ENCODE peak calls at places on chromosomes 2 and 18, in six cellular contexts. One of them, this sample, is unnamed.

GRCh38 chr2:82789886-82790276 is 1669.2 kb downstream of the SUCLG1 start:
- DNase-seq in NAMALWA: no peak
- DNase-seq in NCI-H748 treated with DMSO at 0.1 percent for 48 hours: no peak
- DNase-seq in frontal cortex: no peak
- DNase-seq in upper lobe of right lung: no peak
- DNase-seq in anterior cingulate cortex: no peak
- DNase-seq in this sample: no peak

GRCh38 chr18:58402951-58403702 is 225.8 kb downstream of the ALPK2 start:
- DNase-seq in frontal cortex: no peak
- DNase-seq in NAMALWA: no peak
- DNase-seq in upper lobe of right lung: no peak
- DNase-seq in anterior cingulate cortex: no peak
- DNase-seq in NCI-H748 treated with DMSO at 0.1 percent for 48 hours: no peak
- DNase-seq in this sample: no peak

GRCh38 chr2:146203232-146203631 is 1641.6 kb upstream of the ACVR2A start:
- DNase-seq in upper lobe of right lung: no peak
- DNase-seq in anterior cingulate cortex: no peak
- DNase-seq in NAMALWA: no peak
- DNase-seq in frontal cortex: no peak
- DNase-seq in NCI-H748 treated with DMSO at 0.1 percent for 48 hours: no peak
- DNase-seq in this sample: no peak

GRCh38 chr2:121294881-121295840 is 10.2 kb upstream of the TFCP2L1 start:
- DNase-seq in frontal cortex: no peak
- DNase-seq in anterior cingulate cortex: no peak
- DNase-seq in upper lobe of right lung: no peak
- DNase-seq in NCI-H748 treated with DMSO at 0.1 percent for 48 hours: no peak
- DNase-seq in NAMALWA: no peak
- DNase-seq in this sample: no peak

GRCh38 chr2:171159326-171160118 is 1.2 kb downstream of the TLK1 start:
- DNase-seq in upper lobe of right lung: no peak
- DNase-seq in NCI-H748 treated with DMSO at 0.1 percent for 48 hours: peak
- DNase-seq in anterior cingulate cortex: peak
- DNase-seq in NAMALWA: peak
- DNase-seq in frontal cortex: peak
- DNase-seq in this sample: peak

GRCh38 chr2:64454316-64455030 is 511 bp downstream of the LGALSL start:
- DNase-seq in anterior cingulate cortex: peak
- DNase-seq in NCI-H748 treated with DMSO at 0.1 percent for 48 hours: no peak
- DNase-seq in NAMALWA: peak
- DNase-seq in upper lobe of right lung: peak
- DNase-seq in frontal cortex: peak
- DNase-seq in this sample: peak

GRCh38 chr2:192123847-192124246 is 70.9 kb downstream of the TMEFF2 start:
- DNase-seq in frontal cortex: peak
- DNase-seq in anterior cingulate cortex: peak
- DNase-seq in NCI-H748 treated with DMSO at 0.1 percent for 48 hours: no peak
- DNase-seq in NAMALWA: no peak
- DNase-seq in upper lobe of right lung: no peak
- DNase-seq in this sample: no peak

GRCh38 chr2:5695641-5696350 is 3.6 kb downstream of the SOX11 start:
- DNase-seq in upper lobe of right lung: no peak
- DNase-seq in frontal cortex: no peak
- DNase-seq in anterior cingulate cortex: no peak
- DNase-seq in NCI-H748 treated with DMSO at 0.1 percent for 48 hours: peak
- DNase-seq in NAMALWA: peak
- DNase-seq in this sample: no peak

GRCh38 chr2:177317857-177318256 is 53.3 kb upstream of the NFE2L2 start:
- DNase-seq in NCI-H748 treated with DMSO at 0.1 percent for 48 hours: no peak
- DNase-seq in anterior cingulate cortex: no peak
- DNase-seq in frontal cortex: no peak
- DNase-seq in NAMALWA: no peak
- DNase-seq in upper lobe of right lung: no peak
- DNase-seq in this sample: no peak

GRCh38 chr2:224404766-224405165 is 2.9 kb upstream of the FAM124B start:
- DNase-seq in upper lobe of right lung: no peak
- DNase-seq in NCI-H748 treated with DMSO at 0.1 percent for 48 hours: no peak
- DNase-seq in anterior cingulate cortex: no peak
- DNase-seq in NAMALWA: no peak
- DNase-seq in frontal cortex: no peak
- DNase-seq in this sample: no peak

GRCh38 chr2:27208486-27209050 is 3.3 kb upstream of the ATRAID start:
- DNase-seq in anterior cingulate cortex: no peak
- DNase-seq in upper lobe of right lung: no peak
- DNase-seq in NAMALWA: no peak
- DNase-seq in frontal cortex: no peak
- DNase-seq in NCI-H748 treated with DMSO at 0.1 percent for 48 hours: no peak
- DNase-seq in this sample: no peak

GRCh38 chr18:6757966-6758365 is 28.4 kb downstream of the ARHGAP28 start:
- DNase-seq in NAMALWA: no peak
- DNase-seq in upper lobe of right lung: no peak
- DNase-seq in frontal cortex: no peak
- DNase-seq in NCI-H748 treated with DMSO at 0.1 percent for 48 hours: no peak
- DNase-seq in anterior cingulate cortex: no peak
- DNase-seq in this sample: no peak

GRCh38 chr18:62329676-62330454 is 4.8 kb downstream of the TNFRSF11A start:
- DNase-seq in NCI-H748 treated with DMSO at 0.1 percent for 48 hours: no peak
- DNase-seq in NAMALWA: no peak
- DNase-seq in anterior cingulate cortex: no peak
- DNase-seq in frontal cortex: no peak
- DNase-seq in upper lobe of right lung: no peak
- DNase-seq in this sample: peak

GRCh38 chr2:119544075-119545031 is at the start of gene CFAP221:
- DNase-seq in NCI-H748 treated with DMSO at 0.1 percent for 48 hours: peak
- DNase-seq in NAMALWA: peak
- DNase-seq in upper lobe of right lung: peak
- DNase-seq in anterior cingulate cortex: peak
- DNase-seq in frontal cortex: peak
- DNase-seq in this sample: peak

GRCh38 chr2:136115183-136115751 is 2.7 kb downstream of the CXCR4 start:
- DNase-seq in NCI-H748 treated with DMSO at 0.1 percent for 48 hours: no peak
- DNase-seq in anterior cingulate cortex: no peak
- DNase-seq in frontal cortex: no peak
- DNase-seq in upper lobe of right lung: no peak
- DNase-seq in NAMALWA: peak
- DNase-seq in this sample: no peak

GRCh38 chr2:18299423-18300212 is 260.8 kb downstream of the RDH14 start:
- DNase-seq in NCI-H748 treated with DMSO at 0.1 percent for 48 hours: no peak
- DNase-seq in NAMALWA: no peak
- DNase-seq in upper lobe of right lung: no peak
- DNase-seq in anterior cingulate cortex: no peak
- DNase-seq in frontal cortex: no peak
- DNase-seq in this sample: no peak

GRCh38 chr2:217993817-217994459 is 8.9 kb downstream of the TNS1 start:
- DNase-seq in NAMALWA: peak
- DNase-seq in NCI-H748 treated with DMSO at 0.1 percent for 48 hours: peak
- DNase-seq in anterior cingulate cortex: no peak
- DNase-seq in frontal cortex: no peak
- DNase-seq in upper lobe of right lung: peak
- DNase-seq in this sample: peak

GRCh38 chr2:219684721-219685689 is 57.6 kb downstream of the SLC4A3 start:
- DNase-seq in anterior cingulate cortex: no peak
- DNase-seq in NAMALWA: peak
- DNase-seq in frontal cortex: no peak
- DNase-seq in NCI-H748 treated with DMSO at 0.1 percent for 48 hours: peak
- DNase-seq in upper lobe of right lung: peak
- DNase-seq in this sample: peak

GRCh38 chr2:69185807-69186206 is 172.8 kb downstream of the ANTXR1 start:
- DNase-seq in anterior cingulate cortex: no peak
- DNase-seq in frontal cortex: no peak
- DNase-seq in upper lobe of right lung: no peak
- DNase-seq in NCI-H748 treated with DMSO at 0.1 percent for 48 hours: peak
- DNase-seq in NAMALWA: no peak
- DNase-seq in this sample: no peak

GRCh38 chr18:43060020-43060419 is 55.5 kb downstream of the RIT2 start:
- DNase-seq in NCI-H748 treated with DMSO at 0.1 percent for 48 hours: no peak
- DNase-seq in upper lobe of right lung: no peak
- DNase-seq in frontal cortex: no peak
- DNase-seq in NAMALWA: no peak
- DNase-seq in anterior cingulate cortex: no peak
- DNase-seq in this sample: no peak

GRCh38 chr2:197777823-197778407 is 7.2 kb downstream of the BOLL start:
- DNase-seq in upper lobe of right lung: no peak
- DNase-seq in frontal cortex: no peak
- DNase-seq in anterior cingulate cortex: no peak
- DNase-seq in NCI-H748 treated with DMSO at 0.1 percent for 48 hours: peak
- DNase-seq in NAMALWA: peak
- DNase-seq in this sample: peak

GRCh38 chr2:97849881-97850540 is 136.6 kb downstream of the ZAP70 start:
- DNase-seq in anterior cingulate cortex: no peak
- DNase-seq in frontal cortex: no peak
- DNase-seq in upper lobe of right lung: no peak
- DNase-seq in NCI-H748 treated with DMSO at 0.1 percent for 48 hours: no peak
- DNase-seq in NAMALWA: no peak
- DNase-seq in this sample: peak

GRCh38 chr2:38808677-38809076 is 30.7 kb downstream of the GEMIN6 start:
- DNase-seq in upper lobe of right lung: no peak
- DNase-seq in frontal cortex: no peak
- DNase-seq in anterior cingulate cortex: no peak
- DNase-seq in NAMALWA: no peak
- DNase-seq in NCI-H748 treated with DMSO at 0.1 percent for 48 hours: no peak
- DNase-seq in this sample: no peak

GRCh38 chr18:46104128-46104911 is at the start of gene HAUS1:
- DNase-seq in NCI-H748 treated with DMSO at 0.1 percent for 48 hours: peak
- DNase-seq in frontal cortex: peak
- DNase-seq in anterior cingulate cortex: peak
- DNase-seq in upper lobe of right lung: peak
- DNase-seq in NAMALWA: peak
- DNase-seq in this sample: peak

GRCh38 chr2:199339826-199340605 is 117.7 kb downstream of the SATB2 start:
- DNase-seq in frontal cortex: no peak
- DNase-seq in NAMALWA: no peak
- DNase-seq in anterior cingulate cortex: no peak
- DNase-seq in upper lobe of right lung: no peak
- DNase-seq in NCI-H748 treated with DMSO at 0.1 percent for 48 hours: no peak
- DNase-seq in this sample: no peak

GRCh38 chr18:56532176-56532840 is 106.1 kb downstream of the TXNL1 start:
- DNase-seq in NCI-H748 treated with DMSO at 0.1 percent for 48 hours: no peak
- DNase-seq in NAMALWA: no peak
- DNase-seq in upper lobe of right lung: no peak
- DNase-seq in anterior cingulate cortex: no peak
- DNase-seq in frontal cortex: no peak
- DNase-seq in this sample: peak

GRCh38 chr2:239499989-239500914 is 99.4 kb upstream of the HDAC4 start:
- DNase-seq in NCI-H748 treated with DMSO at 0.1 percent for 48 hours: no peak
- DNase-seq in frontal cortex: no peak
- DNase-seq in NAMALWA: no peak
- DNase-seq in upper lobe of right lung: no peak
- DNase-seq in anterior cingulate cortex: no peak
- DNase-seq in this sample: no peak

GRCh38 chr2:76283355-76283754 is 572.6 kb upstream of the GCFC2 start:
- DNase-seq in frontal cortex: no peak
- DNase-seq in anterior cingulate cortex: no peak
- DNase-seq in NAMALWA: no peak
- DNase-seq in NCI-H748 treated with DMSO at 0.1 percent for 48 hours: no peak
- DNase-seq in upper lobe of right lung: no peak
- DNase-seq in this sample: no peak

GRCh38 chr2:26316845-26317244 is 29.1 kb upstream of the SELENOI start:
- DNase-seq in upper lobe of right lung: no peak
- DNase-seq in NAMALWA: no peak
- DNase-seq in NCI-H748 treated with DMSO at 0.1 percent for 48 hours: no peak
- DNase-seq in frontal cortex: no peak
- DNase-seq in anterior cingulate cortex: no peak
- DNase-seq in this sample: no peak

GRCh38 chr2:149908731-149909690 is 321.4 kb upstream of the MMADHC start:
- DNase-seq in anterior cingulate cortex: no peak
- DNase-seq in frontal cortex: no peak
- DNase-seq in NCI-H748 treated with DMSO at 0.1 percent for 48 hours: peak
- DNase-seq in upper lobe of right lung: no peak
- DNase-seq in NAMALWA: no peak
- DNase-seq in this sample: no peak

GRCh38 chr2:18966131-18966530 is 376.8 kb upstream of the NT5C1B start:
- DNase-seq in upper lobe of right lung: no peak
- DNase-seq in NCI-H748 treated with DMSO at 0.1 percent for 48 hours: no peak
- DNase-seq in anterior cingulate cortex: no peak
- DNase-seq in frontal cortex: no peak
- DNase-seq in NAMALWA: no peak
- DNase-seq in this sample: no peak

GRCh38 chr2:63050916-63051794 is 525 bp downstream of the OTX1 start:
- DNase-seq in upper lobe of right lung: no peak
- DNase-seq in anterior cingulate cortex: no peak
- DNase-seq in NCI-H748 treated with DMSO at 0.1 percent for 48 hours: no peak
- DNase-seq in NAMALWA: no peak
- DNase-seq in frontal cortex: no peak
- DNase-seq in this sample: peak

GRCh38 chr2:135198481-135198880 is 146.4 kb downstream of the RAB3GAP1 start:
- DNase-seq in NCI-H748 treated with DMSO at 0.1 percent for 48 hours: no peak
- DNase-seq in upper lobe of right lung: no peak
- DNase-seq in frontal cortex: no peak
- DNase-seq in anterior cingulate cortex: no peak
- DNase-seq in NAMALWA: no peak
- DNase-seq in this sample: no peak

GRCh38 chr2:229133155-229133772 is 137.8 kb downstream of the PID1 start:
- DNase-seq in NCI-H748 treated with DMSO at 0.1 percent for 48 hours: peak
- DNase-seq in NAMALWA: peak
- DNase-seq in frontal cortex: peak
- DNase-seq in anterior cingulate cortex: no peak
- DNase-seq in upper lobe of right lung: no peak
- DNase-seq in this sample: peak

GRCh38 chr2:18991177-18992168 is 366.9 kb downstream of the OSR1 start:
- DNase-seq in anterior cingulate cortex: no peak
- DNase-seq in frontal cortex: no peak
- DNase-seq in NCI-H748 treated with DMSO at 0.1 percent for 48 hours: no peak
- DNase-seq in NAMALWA: no peak
- DNase-seq in upper lobe of right lung: no peak
- DNase-seq in this sample: no peak

GRCh38 chr2:202555354-202555753 is 79.4 kb upstream of the FAM117B start:
- DNase-seq in NCI-H748 treated with DMSO at 0.1 percent for 48 hours: no peak
- DNase-seq in frontal cortex: no peak
- DNase-seq in upper lobe of right lung: no peak
- DNase-seq in NAMALWA: no peak
- DNase-seq in anterior cingulate cortex: no peak
- DNase-seq in this sample: peak

GRCh38 chr2:120842456-120843439 is 107.1 kb downstream of the GLI2 start:
- DNase-seq in frontal cortex: no peak
- DNase-seq in NAMALWA: no peak
- DNase-seq in upper lobe of right lung: no peak
- DNase-seq in anterior cingulate cortex: no peak
- DNase-seq in NCI-H748 treated with DMSO at 0.1 percent for 48 hours: no peak
- DNase-seq in this sample: no peak

GRCh38 chr18:62128157-62128556 is 58.7 kb downstream of the PIGN start:
- DNase-seq in NAMALWA: no peak
- DNase-seq in anterior cingulate cortex: no peak
- DNase-seq in frontal cortex: no peak
- DNase-seq in upper lobe of right lung: no peak
- DNase-seq in NCI-H748 treated with DMSO at 0.1 percent for 48 hours: no peak
- DNase-seq in this sample: no peak

This sample was measured in GM12865.